ENCODE peak calls at places on chromosomes 6 and 20, in four cellular contexts. K, Z, E and O are unnamed samples. For H3K4me1, the result is how much of the 10 kb centered on the place peaks cover.

GRCh38 chr6:169424821-169425240 is 171.2 kb upstream of the THBS2 start:
- DNase-seq in K (no peak), Z (no peak), E (peak), O (no peak)

GRCh38 chr6:129516005-129516404 is 194.0 kb downstream of the ARHGAP18 start:
- DNase-seq in K (no peak), Z (no peak), E (no peak), O (no peak)

GRCh38 chr6:36113701-36114100 is 16.6 kb upstream of the MAPK13 start:
- DNase-seq in K (no peak), Z (no peak), E (no peak), O (no peak)

GRCh38 chr6:71181565-71181964 is 107.0 kb upstream of the OGFRL1 start:
- DNase-seq in K (no peak), Z (no peak), E (no peak), O (no peak)

GRCh38 chr6:111663692-111664564 is 58.2 kb upstream of the TRAF3IP2 start:
- DNase-seq in K (no peak), Z (no peak), E (no peak), O (no peak)

GRCh38 chr20:56829788-56830385 is 200.8 kb downstream of the TFAP2C start:
- DNase-seq in K (no peak), Z (no peak), E (no peak), O (no peak)

GRCh38 chr6:859936-860335 is 167.0 kb upstream of the EXOC2 start:
- DNase-seq in K (no peak), Z (no peak), E (no peak), O (no peak)

GRCh38 chr6:36735110-36735971 is 37.7 kb downstream of the RAB44 start:
- DNase-seq in K (peak), Z (no peak), E (peak), O (peak)

GRCh38 chr6:12806811-12807210 is 90.2 kb downstream of the PHACTR1 start:
- DNase-seq in K (no peak), Z (no peak), E (no peak), O (no peak)

GRCh38 chr6:52284131-52284459 is 447 bp downstream of the MCM3 start:
- DNase-seq in K (peak), Z (no peak), E (no peak), O (no peak)

GRCh38 chr6:130870179-130870881 is 43.1 kb downstream of the SMLR1 start:
- DNase-seq in K (no peak), Z (no peak), E (no peak), O (no peak)

GRCh38 chr6:26592649-26593048 is 4.1 kb upstream of the ABT1 start:
- DNase-seq in K (no peak), Z (no peak), E (no peak), O (no peak)

GRCh38 chr6:106017454-106017853 is 68.7 kb upstream of the PRDM1 start:
- DNase-seq in K (no peak), Z (no peak), E (no peak), O (no peak)

GRCh38 chr20:58839474-58839874 is 11.2 kb downstream of the GNAS-AS1 start:
- DNase-seq in K (no peak), Z (no peak), E (no peak), O (no peak)

GRCh38 chr6:20879526-20879925 is 345.3 kb downstream of the CDKAL1 start:
- DNase-seq in K (no peak), Z (no peak), E (no peak), O (no peak)

DNA sequence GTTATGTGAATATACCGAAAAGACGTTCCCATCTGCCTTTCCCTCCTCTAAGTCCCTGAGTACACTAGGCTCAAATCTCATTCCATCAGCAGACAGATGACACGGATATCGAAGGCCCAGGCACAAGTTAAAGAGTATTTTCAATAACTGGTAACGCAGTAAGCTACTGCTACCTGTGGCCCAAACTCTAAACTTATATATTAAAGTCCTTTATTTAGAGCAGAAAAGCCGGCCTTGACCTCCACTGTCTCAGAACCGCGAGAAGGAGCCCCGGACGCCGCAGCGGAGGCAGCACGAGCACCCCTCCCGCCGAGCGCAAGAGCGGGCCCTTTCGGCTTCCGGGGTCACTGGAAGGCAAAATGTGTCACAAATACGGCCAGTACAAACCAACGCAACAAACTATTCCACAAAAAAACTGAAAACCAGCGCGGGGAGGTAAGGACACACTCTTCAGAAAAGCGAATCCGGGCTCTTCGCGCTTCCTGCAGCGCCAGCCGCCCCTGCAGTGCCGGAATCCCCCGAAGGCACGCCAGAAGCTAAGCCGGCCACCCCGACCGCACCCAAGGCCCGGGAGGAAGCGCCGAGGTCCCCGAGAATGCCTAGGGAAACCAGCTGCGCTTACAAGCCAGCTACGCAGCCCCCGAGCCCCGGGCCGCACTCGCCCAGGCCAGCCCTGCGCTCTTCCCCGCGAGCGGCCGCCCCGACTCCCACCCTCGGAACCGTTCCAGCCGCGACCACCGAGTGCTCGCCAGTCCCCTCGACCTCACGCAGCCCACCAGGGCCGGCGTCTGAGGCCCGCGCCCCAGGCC is 681 bp downstream of the DIDO1 start:
- DNase-seq in K (peak), Z (peak), E (peak), O (peak)
- H3K4me1 ChIP-seq in K (under half), Z (half or more), E (under half), O (half or more)

DNA sequence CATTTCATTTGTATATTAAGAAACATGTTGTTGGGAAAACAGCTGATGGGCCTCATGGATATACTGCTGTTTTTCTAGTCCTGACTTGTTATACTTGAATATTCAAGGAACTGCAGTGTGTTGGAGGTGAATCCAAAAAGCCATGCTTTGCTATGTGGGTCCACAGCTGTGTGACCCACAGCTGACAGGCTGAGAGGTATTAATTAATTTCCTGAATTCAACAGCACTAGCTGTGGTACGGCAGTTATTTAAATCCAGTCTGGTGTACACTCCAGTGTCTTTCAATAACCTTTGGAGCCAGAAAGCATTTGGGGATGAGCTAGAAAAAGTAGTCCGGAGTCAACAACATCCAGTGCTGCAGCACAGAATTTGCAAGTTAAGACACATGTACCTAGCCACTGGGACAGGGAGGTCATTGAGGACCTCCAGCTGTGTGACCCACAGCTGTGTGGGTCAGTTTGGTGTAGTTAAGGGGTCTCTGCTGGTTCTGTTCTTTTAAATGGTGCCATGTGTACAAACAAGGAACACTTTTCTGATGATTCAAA is 19.1 kb downstream of the NCOA7 start:
- DNase-seq in K (no peak), Z (no peak), E (no peak), O (no peak)
- H3K4me1 ChIP-seq in K (under half), Z (under half), E (under half), O (half or more)

GRCh38 chr6:126067080-126067479 is 80.7 kb downstream of the TRMT11 start:
- DNase-seq in K (no peak), Z (no peak), E (no peak), O (no peak)
- H3K4me1 ChIP-seq in K (under half), Z (under half), E (under half), O (under half)

GRCh38 chr20:45345104-45345936 is 2.9 kb downstream of the SDC4 start:
- DNase-seq in K (peak), Z (no peak), E (peak), O (peak)

GRCh38 chr20:45342863-45343444 is 5.3 kb downstream of the SDC4 start:
- DNase-seq in K (peak), Z (no peak), E (peak), O (no peak)

GRCh38 chr20:45343867-45344721 is 4.1 kb downstream of the SDC4 start:
- DNase-seq in K (peak), Z (no peak), E (peak), O (peak)

GRCh38 chr20:45341939-45342862 is 6.0 kb downstream of the SDC4 start:
- DNase-seq in K (peak), Z (no peak), E (no peak), O (peak)

GRCh38 chr20:45343445-45343866 is 4.8 kb downstream of the SDC4 start:
- DNase-seq in K (peak), Z (no peak), E (peak), O (peak)
- H3K4me1 ChIP-seq in K (under half), Z (under half), E (under half), O (half or more)